ENCODE peak calls at places on chromosomes 6 and 20, in six cellular contexts. One of them, this sample, is unnamed. For H3K36me3, the result is how much of the 10 kb centered on the place peaks cover.

GRCh38 chr6:84809504-84809903 is 45.1 kb upstream of the TBX18 start:
- DNase-seq in astrocyte: no peak
- DNase-seq in SK-N-SH: no peak
- DNase-seq in heart right ventricle: no peak
- DNase-seq in fibroblast of lung: no peak
- DNase-seq in neural progenitor cell: no peak
- DNase-seq in this sample: no peak

GRCh38 chr6:34032856-34033255 is 113.0 kb downstream of the GRM4 start:
- DNase-seq in neural progenitor cell: no peak
- DNase-seq in astrocyte: no peak
- DNase-seq in fibroblast of lung: no peak
- DNase-seq in SK-N-SH: no peak
- DNase-seq in heart right ventricle: no peak
- DNase-seq in this sample: no peak

GRCh38 chr6:13486679-13487121 is 700 bp downstream of the GFOD1 start:
- DNase-seq in fibroblast of lung: peak
- DNase-seq in neural progenitor cell: peak
- DNase-seq in SK-N-SH: peak
- DNase-seq in astrocyte: peak
- DNase-seq in heart right ventricle: peak
- DNase-seq in this sample: peak

GRCh38 chr20:38997622-38998021 is 35.5 kb downstream of the DHX35 start:
- DNase-seq in neural progenitor cell: no peak
- DNase-seq in astrocyte: peak
- DNase-seq in SK-N-SH: no peak
- DNase-seq in heart right ventricle: no peak
- DNase-seq in fibroblast of lung: peak
- DNase-seq in this sample: no peak

GRCh38 chr20:58818585-58819285 is 32.0 kb downstream of the GNAS-AS1 start:
- DNase-seq in astrocyte: peak
- DNase-seq in fibroblast of lung: peak
- DNase-seq in neural progenitor cell: no peak
- DNase-seq in SK-N-SH: no peak
- DNase-seq in heart right ventricle: no peak
- DNase-seq in this sample: no peak

GRCh38 chr6:164102701-164103100 is 688.2 kb downstream of the QKI start:
- DNase-seq in SK-N-SH: no peak
- DNase-seq in astrocyte: no peak
- DNase-seq in fibroblast of lung: no peak
- DNase-seq in neural progenitor cell: peak
- DNase-seq in heart right ventricle: no peak
- DNase-seq in this sample: no peak

GRCh38 chr6:106488494-106489369 is 128.2 kb downstream of the CRYBG1 start:
- DNase-seq in neural progenitor cell: no peak
- DNase-seq in heart right ventricle: no peak
- DNase-seq in SK-N-SH: no peak
- DNase-seq in astrocyte: peak
- DNase-seq in fibroblast of lung: peak
- DNase-seq in this sample: no peak

GRCh38 chr6:87183687-87184086 is 28.3 kb downstream of the ZNF292 start:
- DNase-seq in heart right ventricle: no peak
- DNase-seq in neural progenitor cell: no peak
- DNase-seq in SK-N-SH: no peak
- DNase-seq in fibroblast of lung: peak
- DNase-seq in astrocyte: peak
- DNase-seq in this sample: no peak

GRCh38 chr6:52286798-52287432 is 2.4 kb upstream of the MCM3 start:
- DNase-seq in fibroblast of lung: peak
- DNase-seq in heart right ventricle: peak
- DNase-seq in neural progenitor cell: peak
- DNase-seq in astrocyte: peak
- DNase-seq in SK-N-SH: peak
- DNase-seq in this sample: peak

GRCh38 chr20:61779176-61779965 is 286.3 kb downstream of the TAF4 start:
- DNase-seq in SK-N-SH: no peak
- DNase-seq in heart right ventricle: no peak
- DNase-seq in astrocyte: no peak
- DNase-seq in neural progenitor cell: no peak
- DNase-seq in fibroblast of lung: no peak
- DNase-seq in this sample: no peak

GRCh38 chr6:91276315-91276714 is 689.4 kb upstream of the MAP3K7 start:
- DNase-seq in astrocyte: peak
- DNase-seq in neural progenitor cell: peak
- DNase-seq in fibroblast of lung: peak
- DNase-seq in SK-N-SH: peak
- DNase-seq in heart right ventricle: no peak
- DNase-seq in this sample: no peak
- TF ChIP-seq CTCF in astrocyte: peak
- TF ChIP-seq CTCF in neural progenitor cell: peak
- TF ChIP-seq CTCF in fibroblast of lung: no peak
- TF ChIP-seq CTCF in SK-N-SH: peak
- TF ChIP-seq CTCF in heart right ventricle: no peak
- TF ChIP-seq CTCF in this sample: peak

DNA sequence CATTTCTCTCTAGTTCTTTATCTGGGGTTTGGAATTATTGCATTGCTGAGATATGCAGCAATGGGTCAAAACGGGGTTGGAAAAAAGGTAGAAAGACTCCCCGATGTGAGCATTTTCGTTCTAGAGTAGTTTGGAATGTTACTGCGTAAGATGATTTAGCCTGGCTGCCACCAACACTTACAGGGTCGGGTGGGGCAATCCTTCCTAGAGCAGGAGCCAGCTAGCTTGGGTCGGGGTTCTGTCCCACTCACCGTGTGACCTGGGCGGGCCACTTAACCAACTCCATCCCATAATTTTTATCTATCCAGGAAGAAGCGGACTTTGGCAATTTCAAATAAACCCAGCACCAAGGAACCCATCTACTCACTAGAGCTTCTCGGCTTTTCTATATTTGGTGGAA is 72.2 kb downstream of the GPX5 start:
- DNase-seq in heart right ventricle: no peak
- DNase-seq in astrocyte: no peak
- DNase-seq in SK-N-SH: peak
- DNase-seq in neural progenitor cell: peak
- DNase-seq in fibroblast of lung: peak
- DNase-seq in this sample: no peak
- H3K4me3 ChIP-seq in heart right ventricle: no peak
- H3K4me3 ChIP-seq in astrocyte: peak
- H3K4me3 ChIP-seq in SK-N-SH: peak
- H3K4me3 ChIP-seq in neural progenitor cell: peak
- H3K4me3 ChIP-seq in fibroblast of lung: peak
- H3K4me3 ChIP-seq in this sample: peak

DNA sequence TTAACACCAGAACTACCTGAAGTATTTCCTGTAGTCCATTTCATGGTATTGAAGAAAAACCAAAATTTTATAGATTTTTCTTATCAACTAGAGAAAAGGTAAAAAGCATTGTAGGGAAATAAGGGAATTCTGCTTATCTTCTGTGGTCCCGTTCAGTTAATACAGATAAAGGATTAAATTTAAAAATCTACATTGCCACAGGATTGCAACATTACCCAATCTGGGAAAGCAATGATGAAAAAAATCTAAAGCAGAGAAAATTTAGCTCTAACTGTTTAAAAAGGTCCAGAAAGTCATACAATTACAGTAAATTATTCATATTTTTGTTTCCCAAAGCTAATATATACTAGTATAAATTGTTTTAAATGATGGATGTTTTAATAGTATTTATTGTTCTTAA is 18.0 kb downstream of the POLH start:
- DNase-seq in SK-N-SH: no peak
- DNase-seq in astrocyte: no peak
- DNase-seq in heart right ventricle: no peak
- DNase-seq in neural progenitor cell: no peak
- DNase-seq in fibroblast of lung: no peak
- DNase-seq in this sample: no peak
- H3K36me3 ChIP-seq in SK-N-SH: half or more
- H3K36me3 ChIP-seq in astrocyte: under half
- H3K36me3 ChIP-seq in heart right ventricle: half or more
- H3K36me3 ChIP-seq in neural progenitor cell: under half
- H3K36me3 ChIP-seq in fibroblast of lung: under half
- H3K36me3 ChIP-seq in this sample: under half

GRCh38 chr6:32181148-32181702 is 2.8 kb downstream of the AGER start:
- DNase-seq in astrocyte: no peak
- DNase-seq in SK-N-SH: no peak
- DNase-seq in neural progenitor cell: no peak
- DNase-seq in fibroblast of lung: no peak
- DNase-seq in heart right ventricle: no peak
- DNase-seq in this sample: no peak

GRCh38 chr6:32183030-32183429 is 1.0 kb downstream of the AGER start:
- DNase-seq in astrocyte: no peak
- DNase-seq in fibroblast of lung: no peak
- DNase-seq in SK-N-SH: no peak
- DNase-seq in heart right ventricle: no peak
- DNase-seq in neural progenitor cell: no peak
- DNase-seq in this sample: no peak

GRCh38 chr6:32182617-32183016 is 1.4 kb downstream of the AGER start:
- DNase-seq in heart right ventricle: no peak
- DNase-seq in astrocyte: no peak
- DNase-seq in neural progenitor cell: no peak
- DNase-seq in SK-N-SH: no peak
- DNase-seq in fibroblast of lung: no peak
- DNase-seq in this sample: no peak

GRCh38 chr6:32183483-32184083 is 470 bp downstream of the AGER start:
- DNase-seq in SK-N-SH: peak
- DNase-seq in astrocyte: no peak
- DNase-seq in heart right ventricle: no peak
- DNase-seq in fibroblast of lung: no peak
- DNase-seq in neural progenitor cell: no peak
- DNase-seq in this sample: peak

GRCh38 chr6:32181890-32182529 is 2.0 kb downstream of the AGER start:
- DNase-seq in fibroblast of lung: no peak
- DNase-seq in astrocyte: no peak
- DNase-seq in neural progenitor cell: no peak
- DNase-seq in SK-N-SH: no peak
- DNase-seq in heart right ventricle: no peak
- DNase-seq in this sample: no peak
- TF ChIP-seq CTCF in fibroblast of lung: no peak
- TF ChIP-seq CTCF in astrocyte: no peak
- TF ChIP-seq CTCF in neural progenitor cell: no peak
- TF ChIP-seq CTCF in SK-N-SH: no peak
- TF ChIP-seq CTCF in heart right ventricle: no peak
- TF ChIP-seq CTCF in this sample: no peak

GRCh38 chr20:23645575-23645974 is 7.8 kb upstream of the CST3 start:
- DNase-seq in heart right ventricle: no peak
- DNase-seq in fibroblast of lung: no peak
- DNase-seq in neural progenitor cell: no peak
- DNase-seq in astrocyte: no peak
- DNase-seq in SK-N-SH: no peak
- DNase-seq in this sample: no peak
- H3K4me3 ChIP-seq in heart right ventricle: no peak
- H3K4me3 ChIP-seq in fibroblast of lung: no peak
- H3K4me3 ChIP-seq in neural progenitor cell: no peak
- H3K4me3 ChIP-seq in astrocyte: no peak
- H3K4me3 ChIP-seq in SK-N-SH: no peak
- H3K4me3 ChIP-seq in this sample: no peak

DNA sequence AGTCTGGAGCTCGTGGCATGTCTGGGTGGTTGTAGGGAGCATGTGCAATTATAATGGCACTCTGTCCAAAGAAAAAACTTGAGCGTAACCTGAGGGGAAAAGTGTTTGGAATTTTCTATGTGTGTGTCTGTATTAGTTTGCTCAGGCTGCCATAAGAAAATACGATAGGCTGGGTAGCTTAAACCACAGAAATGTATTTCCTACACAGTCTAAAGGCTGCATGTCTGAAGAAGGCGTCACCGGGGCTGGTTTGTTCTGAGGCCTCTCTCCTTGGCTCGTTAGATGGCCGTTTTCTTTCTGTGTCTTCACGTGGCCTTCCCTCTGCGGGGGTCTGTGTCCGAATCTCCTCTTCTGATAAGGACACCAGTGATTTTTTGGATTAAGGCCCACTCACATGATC is 59.0 kb downstream of the IGF2R start:
- DNase-seq in astrocyte: no peak
- DNase-seq in fibroblast of lung: peak
- DNase-seq in neural progenitor cell: no peak
- DNase-seq in SK-N-SH: no peak
- DNase-seq in heart right ventricle: no peak
- DNase-seq in this sample: no peak
- H3K36me3 ChIP-seq in astrocyte: under half
- H3K36me3 ChIP-seq in fibroblast of lung: under half
- H3K36me3 ChIP-seq in neural progenitor cell: under half
- H3K36me3 ChIP-seq in SK-N-SH: under half
- H3K36me3 ChIP-seq in heart right ventricle: half or more
- H3K36me3 ChIP-seq in this sample: half or more

GRCh38 chr20:45300961-45301360 is 5.7 kb upstream of the RBPJL start:
- DNase-seq in heart right ventricle: no peak
- DNase-seq in SK-N-SH: peak
- DNase-seq in fibroblast of lung: peak
- DNase-seq in neural progenitor cell: peak
- DNase-seq in astrocyte: no peak
- DNase-seq in this sample: no peak
- TF ChIP-seq CTCF in heart right ventricle: no peak
- TF ChIP-seq CTCF in SK-N-SH: peak
- TF ChIP-seq CTCF in fibroblast of lung: peak
- TF ChIP-seq CTCF in neural progenitor cell: peak
- TF ChIP-seq CTCF in astrocyte: peak
- TF ChIP-seq CTCF in this sample: peak

GRCh38 chr6:30462482-30462881 is 26.8 kb upstream of the HLA-E start:
- DNase-seq in fibroblast of lung: no peak
- DNase-seq in heart right ventricle: no peak
- DNase-seq in SK-N-SH: no peak
- DNase-seq in astrocyte: no peak
- DNase-seq in neural progenitor cell: no peak
- DNase-seq in this sample: no peak

GRCh38 chr6:30463651-30464618 is 25.4 kb upstream of the HLA-E start:
- DNase-seq in SK-N-SH: no peak
- DNase-seq in neural progenitor cell: no peak
- DNase-seq in astrocyte: peak
- DNase-seq in fibroblast of lung: peak
- DNase-seq in heart right ventricle: peak
- DNase-seq in this sample: peak

GRCh38 chr6:30463242-30463641 is 26.1 kb upstream of the HLA-E start:
- DNase-seq in SK-N-SH: no peak
- DNase-seq in heart right ventricle: no peak
- DNase-seq in fibroblast of lung: no peak
- DNase-seq in neural progenitor cell: no peak
- DNase-seq in astrocyte: no peak
- DNase-seq in this sample: no peak

GRCh38 chr6:30461055-30461454 is 28.3 kb upstream of the HLA-E start:
- DNase-seq in SK-N-SH: no peak
- DNase-seq in fibroblast of lung: no peak
- DNase-seq in heart right ventricle: no peak
- DNase-seq in neural progenitor cell: no peak
- DNase-seq in astrocyte: no peak
- DNase-seq in this sample: no peak

GRCh38 chr6:30465582-30466306 is 23.6 kb upstream of the HLA-E start:
- DNase-seq in astrocyte: no peak
- DNase-seq in neural progenitor cell: no peak
- DNase-seq in SK-N-SH: no peak
- DNase-seq in heart right ventricle: no peak
- DNase-seq in fibroblast of lung: no peak
- DNase-seq in this sample: no peak
- H3K4me3 ChIP-seq in astrocyte: peak
- H3K4me3 ChIP-seq in neural progenitor cell: no peak
- H3K4me3 ChIP-seq in SK-N-SH: peak
- H3K4me3 ChIP-seq in heart right ventricle: peak
- H3K4me3 ChIP-seq in fibroblast of lung: peak
- H3K4me3 ChIP-seq in this sample: peak

This sample was measured in left ventricle myocardium inferior.